ENCODE peak calls at places on chromosomes 3 and 15, in seven cellular contexts. X is epithelial cell of proximal tubule, N is bronchial epithelial cell, I is fibroblast of pulmonary artery, F is foreskin fibroblast, C is right cardiac atrium, D is upper lobe of right lung. U is an unnamed sample.

GRCh38 chr15:51861557-51862350 is 32.3 kb downstream of the TMOD3 start:
- DNase-seq in X (no peak), N (peak), I (no peak), F (no peak), C (no peak), D (no peak), U (no peak)

GRCh38 chr3:117665311-117665710 is 955.7 kb downstream of the TUSC7 start:
- DNase-seq in X (no peak), N (no peak), I (no peak), F (no peak), C (no peak), D (peak), U (no peak)

GRCh38 chr3:10474439-10474723 is 31.0 kb downstream of the ATP2B2 start:
- DNase-seq in X (no peak), N (no peak), I (no peak), F (no peak), C (no peak), D (no peak), U (no peak)

GRCh38 chr3:113174806-113175490 is 36.4 kb upstream of the BOC start:
- DNase-seq in X (no peak), N (no peak), I (peak), F (no peak), C (no peak), D (no peak), U (no peak)

GRCh38 chr15:66251790-66252355 is 1.7 kb downstream of the MEGF11 start:
- DNase-seq in X (no peak), N (no peak), I (no peak), F (no peak), C (no peak), D (no peak), U (no peak)

GRCh38 chr3:98246142-98246541 is 17.9 kb upstream of the OR5H6 start:
- DNase-seq in X (no peak), N (no peak), I (no peak), F (no peak), C (no peak), D (no peak), U (no peak)

GRCh38 chr3:127162947-127163645 is 29.8 kb upstream of the PRR23E start:
- DNase-seq in X (no peak), N (no peak), I (no peak), F (no peak), C (no peak), D (peak), U (no peak)

GRCh38 chr3:170429050-170429449 is 10.4 kb downstream of the CLDN11 start:
- DNase-seq in X (no peak), N (no peak), I (peak), F (no peak), C (no peak), D (no peak), U (peak)

GRCh38 chr3:61505197-61505596 is 56.2 kb upstream of the PTPRG start:
- DNase-seq in X (no peak), N (no peak), I (no peak), F (no peak), C (no peak), D (no peak), U (no peak)

GRCh38 chr15:84079885-84080777 is 155.4 kb upstream of the GOLGA6L4 start:
- DNase-seq in X (no peak), N (peak), I (peak), F (peak), C (peak), D (peak), U (no peak)

DNA sequence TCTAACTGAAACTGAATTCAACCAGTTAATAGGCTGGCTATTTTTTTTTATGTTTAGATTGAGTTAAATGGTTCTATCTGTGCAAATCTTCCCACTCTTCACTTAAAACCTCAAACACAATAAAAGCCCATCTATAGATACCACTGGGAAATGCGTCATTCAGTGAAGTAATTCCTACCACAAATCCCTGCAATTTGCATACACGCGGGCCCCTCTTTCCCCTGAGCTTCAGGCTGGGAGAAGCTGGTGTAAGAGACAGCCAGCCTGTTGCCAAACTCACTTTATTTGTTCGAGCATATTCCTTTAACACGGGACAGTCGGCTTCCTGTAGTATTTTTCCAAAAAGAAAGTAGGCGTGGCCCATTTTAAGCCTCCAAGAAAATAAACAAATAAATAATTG is 26.0 kb upstream of the MCTP2 start:
- DNase-seq in X (no peak), N (no peak), I (no peak), F (peak), C (no peak), D (no peak), U (no peak)
- H3K4me3 ChIP-seq in X (no peak), N (no peak), I (no peak), F (no peak), C (no peak), D (no peak), U (no peak)

GRCh38 chr3:71051893-71052687 is 531.4 kb downstream of the FOXP1 start:
- DNase-seq in X (no peak), N (no peak), I (peak), F (peak), C (no peak), D (no peak), U (no peak)
- H3K4me3 ChIP-seq in X (no peak), N (no peak), I (no peak), F (no peak), C (no peak), D (no peak), U (no peak)

GRCh38 chr3:82423485-82423884 is 662.0 kb upstream of the GBE1 start:
- DNase-seq in X (no peak), N (no peak), I (no peak), F (no peak), C (no peak), D (no peak), U (no peak)
- H3K4me3 ChIP-seq in X (no peak), N (no peak), I (no peak), F (no peak), C (no peak), D (no peak), U (no peak)

DNA sequence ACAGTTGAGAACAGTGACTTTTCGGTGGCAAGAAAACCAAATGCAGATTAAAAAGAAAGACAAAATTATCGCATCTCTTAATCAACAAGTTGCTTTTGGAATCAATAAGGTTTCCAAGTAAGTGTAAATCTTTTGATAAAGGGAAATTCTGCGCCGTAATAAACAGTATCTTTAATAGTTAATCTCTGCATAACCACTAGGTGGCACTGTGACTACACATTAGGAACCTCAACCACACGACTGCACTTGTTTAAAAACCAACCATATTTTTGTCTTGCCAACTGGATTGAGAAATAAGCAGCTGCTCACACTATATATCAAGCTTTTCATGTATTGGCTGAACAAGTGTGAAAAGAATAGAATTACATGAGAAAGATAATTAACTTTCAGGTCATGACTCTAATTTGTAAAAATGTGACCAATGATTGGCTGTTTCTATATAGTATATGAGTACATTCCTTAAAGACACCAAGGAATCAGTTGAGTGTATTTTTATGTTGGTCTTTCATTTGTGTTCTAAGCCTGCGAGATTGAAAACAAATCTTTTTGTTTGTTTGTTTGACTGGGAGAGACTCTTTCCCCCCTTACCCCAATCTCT is 72.7 kb downstream of the DZIP3 start:
- DNase-seq in X (peak), N (peak), I (peak), F (peak), C (no peak), D (no peak), U (peak)
- H3K4me3 ChIP-seq in X (no peak), N (no peak), I (no peak), F (peak), C (no peak), D (no peak), U (no peak)

GRCh38 chr3:129560269-129560787 is 17.4 kb downstream of the H1-8 start:
- DNase-seq in X (no peak), N (no peak), I (peak), F (peak), C (peak), D (no peak), U (no peak)
- H3K4me3 ChIP-seq in X (no peak), N (no peak), I (no peak), F (peak), C (no peak), D (no peak), U (no peak)

GRCh38 chr3:171775943-171776342 is 34.3 kb downstream of the PLD1 start:
- DNase-seq in X (no peak), N (no peak), I (no peak), F (no peak), C (no peak), D (no peak), U (no peak)

GRCh38 chr3:171768281-171768925 is 41.9 kb downstream of the PLD1 start:
- DNase-seq in X (no peak), N (no peak), I (no peak), F (no peak), C (no peak), D (no peak), U (no peak)

GRCh38 chr3:171772427-171773056 is 37.7 kb downstream of the PLD1 start:
- DNase-seq in X (no peak), N (peak), I (peak), F (peak), C (peak), D (no peak), U (no peak)

GRCh38 chr3:171774516-171774915 is 35.8 kb downstream of the PLD1 start:
- DNase-seq in X (no peak), N (no peak), I (no peak), F (no peak), C (no peak), D (no peak), U (no peak)

GRCh38 chr3:171770689-171771620 is 39.3 kb downstream of the PLD1 start:
- DNase-seq in X (peak), N (peak), I (peak), F (peak), C (no peak), D (no peak), U (peak)
- H3K4me3 ChIP-seq in X (peak), N (peak), I (peak), F (peak), C (peak), D (peak), U (peak)

DNA sequence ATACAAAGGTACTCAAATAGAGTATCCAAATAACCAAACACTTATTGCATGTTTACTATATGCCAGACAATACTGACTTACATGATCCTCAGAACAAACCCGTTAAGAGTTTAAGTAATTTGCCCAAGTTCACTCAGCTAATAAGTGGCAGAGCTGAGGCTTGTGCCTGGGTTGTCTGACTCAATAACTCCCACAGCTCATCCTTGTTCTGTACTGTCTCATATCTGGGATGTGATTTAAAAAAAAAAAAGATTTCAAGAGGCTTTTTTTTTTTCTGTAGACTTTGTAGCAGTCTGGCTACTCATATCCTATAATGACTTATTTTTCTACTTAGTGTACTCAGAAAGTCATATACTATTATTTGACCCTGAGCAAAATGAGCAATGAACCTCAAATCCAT is 3.0 kb downstream of the NSUN3 start:
- DNase-seq in X (no peak), N (no peak), I (no peak), F (no peak), C (no peak), D (no peak), U (no peak)
- H3K4me3 ChIP-seq in X (no peak), N (no peak), I (no peak), F (no peak), C (no peak), D (no peak), U (no peak)

GRCh38 chr15:57375827-57376694 is at the start of gene CGNL1:
- DNase-seq in X (no peak), N (no peak), I (peak), F (no peak), C (peak), D (peak), U (no peak)
- H3K4me3 ChIP-seq in X (peak), N (peak), I (peak), F (peak), C (peak), D (peak), U (peak)

U was measured in kidney epithelial cell.